ENCODE peak calls at places on chromosomes 2 and 18, in five cellular contexts. W is fibroblast of lung, B is tibial nerve, M is left ventricle myocardium inferior, V is neuronal stem cell. C is an unnamed sample.

GRCh38 chr2:168562971-168563370 is 106.9 kb downstream of the CERS6 start:
- DNase-seq in W (no peak), B (no peak), M (no peak), V (no peak), C (no peak)

GRCh38 chr2:214126135-214126534 is 284.7 kb upstream of the VWC2L start:
- DNase-seq in W (peak; percentile 41), B (no peak), M (no peak), V (no peak), C (no peak)

GRCh38 chr2:191869178-191869577 is 22.3 kb upstream of the CAVIN2 start:
- DNase-seq in W (peak; percentile 47), B (no peak), M (no peak), V (peak; percentile 56), C (no peak)

GRCh38 chr2:105744091-105744908 is 412 bp upstream of the NCK2 start:
- DNase-seq in W (peak; percentile 54), B (no peak), M (peak; percentile 70), V (peak; percentile 63), C (peak; percentile 76)

GRCh38 chr2:170512271-170512670 is 202.9 kb upstream of the SP5 start:
- DNase-seq in W (no peak), B (no peak), M (no peak), V (no peak), C (no peak)

GRCh38 chr2:182242561-182242960 is 184.3 kb downstream of the PDE1A start:
- DNase-seq in W (no peak), B (no peak), M (no peak), V (peak; percentile 23), C (no peak)

GRCh38 chr2:189362283-189362682 is 79.0 kb upstream of the WDR75 start:
- DNase-seq in W (peak; percentile 71), B (no peak), M (no peak), V (no peak), C (no peak)

GRCh38 chr2:163453920-163454319 is 281.9 kb downstream of the FIGN start:
- DNase-seq in W (peak; percentile 69), B (no peak), M (no peak), V (no peak), C (no peak)

GRCh38 chr18:54109131-54109683 is 115.3 kb downstream of the MBD2 start:
- DNase-seq in W (peak; percentile 20), B (no peak), M (no peak), V (no peak), C (no peak)

GRCh38 chr2:551621-552020 is 125.6 kb downstream of the TMEM18 start:
- DNase-seq in W (no peak), B (no peak), M (no peak), V (peak; percentile 14), C (no peak)

GRCh38 chr2:118854507-118855300 is 7.3 kb upstream of the EN1 start:
- DNase-seq in W (no peak), B (no peak), M (no peak), V (peak; percentile 18), C (no peak)

GRCh38 chr18:34493099-34493544 is 217.0 kb upstream of the DTNA start:
- DNase-seq in W (peak; percentile 89), B (peak; percentile 33), M (peak; percentile 82), V (peak; percentile 48), C (peak; percentile 90)

GRCh38 chr2:119338826-119339561 is 27.6 kb downstream of the C2orf76 start:
- DNase-seq in W (no peak), B (no peak), M (no peak), V (no peak), C (no peak)

GRCh38 chr2:46497726-46498125 is 18.4 kb downstream of the TMEM247 start:
- DNase-seq in W (no peak), B (no peak), M (no peak), V (no peak), C (no peak)

GRCh38 chr18:45962461-45962860 is 4.7 kb downstream of the EPG5 start:
- DNase-seq in W (peak; percentile 94), B (no peak), M (no peak), V (no peak), C (no peak)

GRCh38 chr18:31490838-31491237 is 7.1 kb upstream of the DSG2 start:
- DNase-seq in W (no peak), B (no peak), M (no peak), V (no peak), C (no peak)

GRCh38 chr2:97645112-97645699 is 656 bp upstream of the COX5B start:
- DNase-seq in W (peak; percentile 21), B (no peak), M (peak; percentile 41), V (peak; percentile 11), C (peak; percentile 75)

GRCh38 chr2:202249864-202250263 is 11.5 kb upstream of the SUMO1 start:
- DNase-seq in W (peak; percentile 19), B (no peak), M (no peak), V (no peak), C (no peak)

GRCh38 chr2:184597996-184598312 is 375 bp upstream of the ZNF804A start:
- DNase-seq in W (no peak), B (no peak), M (no peak), V (no peak), C (no peak)

GRCh38 chr2:158644139-158644538 is 151.0 kb upstream of the DAPL1 start:
- DNase-seq in W (peak; percentile 98), B (no peak), M (no peak), V (no peak), C (no peak)

GRCh38 chr2:62118160-62118559 is 77.8 kb upstream of the B3GNT2 start:
- DNase-seq in W (peak; percentile 13), B (no peak), M (no peak), V (no peak), C (no peak)

GRCh38 chr2:72162574-72162973 is 14.9 kb upstream of the CYP26B1 start:
- DNase-seq in W (no peak), B (no peak), M (no peak), V (no peak), C (no peak)

GRCh38 chr2:217356795-217357194 is 496.9 kb upstream of the TNP1 start:
- DNase-seq in W (peak; percentile 45), B (peak; percentile 35), M (no peak), V (no peak), C (peak; percentile 85)

DNA sequence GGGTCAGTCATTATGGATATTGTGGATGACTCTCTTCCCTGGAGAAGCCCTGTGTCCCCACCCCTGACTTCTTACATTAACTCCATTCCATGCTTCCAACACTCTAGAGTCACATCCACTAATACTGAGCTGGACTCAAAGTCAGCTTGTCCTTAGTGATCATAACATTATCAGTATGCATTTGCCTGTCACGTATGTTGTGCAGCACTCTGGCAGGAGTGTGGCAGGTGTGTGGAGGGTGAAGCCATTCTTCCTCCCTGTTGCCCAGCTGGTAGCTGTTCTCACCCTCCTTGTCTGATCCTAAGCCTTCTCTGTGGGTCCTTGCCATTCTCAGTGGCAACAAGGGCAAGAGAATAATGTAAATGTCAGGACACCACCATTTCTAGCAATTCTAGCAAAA is 334.1 kb upstream of the RAB6C start:
- DNase-seq in W (no peak), B (no peak), M (no peak), V (no peak), C (no peak)
- H3K4me3 ChIP-seq in W (no peak overlapping the region), B (no peak overlapping the region), M (no peak overlapping the region), V (no peak overlapping the region), C (no peak overlapping the region)

DNA sequence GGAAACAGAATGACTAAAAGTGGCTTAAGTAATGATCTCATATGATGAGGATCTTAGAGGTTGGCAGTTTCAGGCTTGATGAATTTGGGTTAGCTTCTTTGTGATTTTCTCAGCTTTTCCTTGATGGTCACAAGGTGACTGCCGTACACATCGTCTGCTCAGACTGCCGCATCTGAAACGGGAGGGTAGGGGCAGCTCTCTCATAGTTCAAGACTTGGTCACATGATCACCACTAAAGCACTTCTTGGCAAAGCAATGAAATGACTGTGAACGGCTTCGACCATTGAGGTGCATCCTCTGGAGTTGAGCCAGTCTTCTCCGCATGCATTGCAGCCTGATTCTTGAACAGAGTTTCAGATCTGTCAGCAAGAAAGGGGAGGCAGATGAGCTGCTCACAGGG is 43.8 kb downstream of the LPIN1 start:
- DNase-seq in W (no peak), B (no peak), M (no peak), V (no peak), C (no peak)
- H3K36me3 ChIP-seq in W (peaks cover 34% of the 10 kb centered on the region), B (peaks cover 32% of the 10 kb centered on the region), M (peaks cover 98% of the 10 kb centered on the region), V (peaks cover 52% of the 10 kb centered on the region), C (peaks cover 89% of the 10 kb centered on the region)

DNA sequence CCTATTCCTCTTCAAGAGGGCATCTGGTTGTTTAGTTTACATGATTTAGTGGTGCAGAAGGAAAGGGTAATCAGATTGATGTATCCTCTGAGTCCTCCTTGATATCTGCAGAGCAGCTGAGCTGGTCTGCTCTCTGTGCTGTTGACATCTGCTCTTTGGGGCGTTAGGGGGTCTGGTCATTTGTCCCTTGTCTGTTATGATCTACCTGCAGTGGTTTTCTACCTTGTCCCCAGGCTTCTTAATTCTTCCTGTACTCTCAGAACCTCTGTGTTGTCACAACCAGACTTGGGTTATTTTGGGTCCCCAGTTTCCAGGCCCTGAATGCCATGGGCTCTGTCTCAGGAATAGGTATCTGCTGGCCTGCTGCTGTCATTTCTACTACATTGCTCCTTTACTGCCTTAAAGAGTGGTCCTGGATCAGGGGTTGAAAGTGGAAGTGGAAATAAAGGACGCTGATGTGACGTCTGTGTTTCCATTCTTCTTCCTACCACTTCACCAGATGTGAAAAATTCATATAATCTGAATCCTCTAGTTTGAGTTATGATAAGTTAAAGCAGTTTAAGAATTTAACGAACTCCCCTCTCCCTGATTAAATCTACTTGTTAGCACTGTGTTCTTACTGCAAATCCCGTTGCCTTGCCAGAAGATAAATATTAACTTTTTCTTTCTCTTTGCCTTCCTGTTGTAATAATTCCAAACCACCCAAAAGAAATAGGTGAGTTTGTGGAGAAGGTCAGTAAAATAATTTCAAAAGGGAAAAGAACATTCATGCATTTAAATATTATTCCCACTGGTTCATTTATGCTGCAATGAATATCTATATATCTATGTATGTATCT is 16.6 kb upstream of the CPS1 start:
- DNase-seq in W (no peak), B (no peak), M (no peak), V (no peak), C (no peak)
- H3K4me3 ChIP-seq in W (no peak overlapping the region), B (no peak overlapping the region), M (no peak overlapping the region), V (no peak overlapping the region), C (no peak overlapping the region)

GRCh38 chr18:62354171-62354570 is 29.1 kb downstream of the TNFRSF11A start:
- DNase-seq in W (no peak), B (no peak), M (no peak), V (no peak), C (no peak)
- H3K36me3 ChIP-seq in W (no peaks in the 10 kb centered on the region), B (no peaks in the 10 kb centered on the region), M (no peaks in the 10 kb centered on the region), V (no peaks in the 10 kb centered on the region), C (no peaks in the 10 kb centered on the region)

DNA sequence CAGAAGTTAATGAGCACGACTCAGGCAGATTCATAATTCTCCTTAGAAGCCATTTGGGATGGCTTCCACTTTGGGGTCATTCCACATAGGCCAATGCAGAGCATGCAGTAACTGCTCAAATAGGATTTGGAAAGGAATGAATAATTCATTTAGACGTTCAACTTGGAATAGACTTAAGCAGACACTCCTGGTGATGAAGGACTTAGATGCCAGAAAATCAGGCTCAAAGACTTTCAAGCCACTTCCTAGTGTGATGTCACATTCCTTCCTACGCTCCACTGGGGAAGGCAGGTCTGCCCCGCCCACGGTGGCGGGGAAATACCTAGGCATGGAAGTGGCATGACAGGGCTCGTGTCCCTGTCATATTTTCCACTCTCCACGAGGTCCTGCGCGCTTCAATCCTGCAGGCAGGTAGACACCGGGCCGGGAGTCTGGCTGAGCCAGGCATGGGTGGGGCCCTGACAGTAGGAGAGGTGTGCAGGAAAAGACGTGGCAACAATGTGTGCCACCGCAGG is at the start of gene IL1RL2:
- DNase-seq in W (peak; percentile 21), B (no peak), M (no peak), V (no peak), C (no peak)
- H3K4me3 ChIP-seq in W (peak within 1 kb of the TSS; percentile 44), B (peak within 1 kb of the TSS; percentile 23), M (peak within 1 kb of the TSS; percentile 68), V (no peak within 1 kb of the TSS), C (peak within 1 kb of the TSS; percentile 74)

DNA sequence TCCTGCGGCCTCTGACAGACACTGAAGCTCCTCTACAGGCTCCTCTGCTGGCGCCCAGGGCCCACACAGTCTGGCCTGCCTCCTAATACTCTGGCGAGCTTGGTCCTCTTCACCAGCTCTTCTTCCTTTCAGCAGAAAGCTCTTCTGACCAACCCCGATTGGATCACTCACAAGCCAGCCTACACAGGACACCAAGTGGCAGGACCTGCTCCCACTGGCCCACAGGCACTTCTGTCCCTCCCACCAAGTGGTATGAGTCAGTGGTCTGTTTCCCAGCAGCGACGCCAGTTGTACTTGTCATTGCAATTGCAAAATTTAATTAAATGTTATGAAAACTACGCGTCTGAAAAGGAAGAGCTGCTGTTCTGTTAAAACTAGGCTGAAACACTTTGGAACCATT is 46.8 kb downstream of the NDUFA10 start:
- DNase-seq in W (peak; percentile 62), B (no peak), M (no peak), V (no peak), C (no peak)
- H3K36me3 ChIP-seq in W (peaks cover 3% of the 10 kb centered on the region), B (no peaks in the 10 kb centered on the region), M (peaks cover 53% of the 10 kb centered on the region), V (peaks cover 17% of the 10 kb centered on the region), C (peaks cover 65% of the 10 kb centered on the region)